ENCODE peak calls at places on chromosomes 4 and X, in four cellular contexts. R is SK-N-SH, V is HepG2, P is HCT116. Q is an unnamed sample.

GRCh38 chr4:65592089-65592488 is 78.2 kb downstream of the EPHA5 start:
- DNase-seq in R (no peak), V (no peak), P (no peak), Q (no peak)

GRCh38 chrX:147183161-147183560 is 368.6 kb upstream of the CXorf51A start:
- DNase-seq in R (no peak), V (peak), P (no peak), Q (no peak)

GRCh38 chrX:135295238-135295943 is 13.9 kb upstream of the ETDC start:
- DNase-seq in R (peak), V (no peak), P (no peak), Q (no peak)

GRCh38 chr4:153205028-153205648 is 895 bp downstream of the TRIM2 start:
- DNase-seq in R (no peak), V (peak), P (no peak), Q (no peak)

GRCh38 chrX:37817176-37817575 is 30.2 kb downstream of the DYNLT3 start:
- DNase-seq in R (no peak), V (no peak), P (no peak), Q (no peak)

GRCh38 chr4:154033921-154034320 is 245.0 kb upstream of the SFRP2 start:
- DNase-seq in R (no peak), V (no peak), P (no peak), Q (no peak)

GRCh38 chr4:8502836-8503585 is 62.4 kb downstream of the TRMT44 start:
- DNase-seq in R (no peak), V (peak), P (no peak), Q (no peak)

GRCh38 chr4:96459105-96459504 is 619.2 kb downstream of the PDHA2 start:
- DNase-seq in R (no peak), V (no peak), P (no peak), Q (no peak)

GRCh38 chr4:44914223-44914622 is 187.9 kb upstream of the GNPDA2 start:
- DNase-seq in R (no peak), V (no peak), P (no peak), Q (no peak)

GRCh38 chr4:139453041-139453370 is 915 bp upstream of the RAB33B start:
- DNase-seq in R (no peak), V (peak), P (no peak), Q (peak)

GRCh38 chrX:3651272-3651671 is 62.2 kb downstream of the PRKX start:
- DNase-seq in R (peak), V (no peak), P (peak), Q (peak)

GRCh38 chr4:23855912-23856605 is 33.8 kb downstream of the PPARGC1A start:
- DNase-seq in R (no peak), V (peak), P (no peak), Q (no peak)

GRCh38 chr4:129604632-129605031 is 508.7 kb downstream of the C4orf33 start:
- DNase-seq in R (no peak), V (no peak), P (no peak), Q (no peak)

GRCh38 chr4:157014621-157015591 is 43.3 kb upstream of the PDGFC start:
- DNase-seq in R (no peak), V (no peak), P (peak), Q (no peak)

GRCh38 chrX:53223955-53224859 is 800 bp downstream of the KDM5C start:
- DNase-seq in R (peak), V (peak), P (peak), Q (peak)

GRCh38 chrX:7993873-7994272 is 66.7 kb upstream of the PNPLA4 start:
- DNase-seq in R (no peak), V (peak), P (no peak), Q (no peak)

GRCh38 chr4:15506464-15506863 is 36.8 kb downstream of the CC2D2A start:
- DNase-seq in R (no peak), V (no peak), P (no peak), Q (no peak)

GRCh38 chrX:154351183-154352011 is 23.0 kb downstream of the FLNA start:
- DNase-seq in R (no peak), V (no peak), P (no peak), Q (no peak)

GRCh38 chrX:13345037-13345436 is 25.2 kb upstream of the ATXN3L start:
- DNase-seq in R (no peak), V (no peak), P (no peak), Q (no peak)

GRCh38 chr4:4488405-4489404 is 53.1 kb downstream of the STX18 start:
- DNase-seq in R (peak), V (peak), P (peak), Q (peak)

GRCh38 chrX:2965965-2966364 is 36.8 kb upstream of the ARSD start:
- DNase-seq in R (no peak), V (no peak), P (no peak), Q (no peak)

GRCh38 chr4:92636038-92636825 is 332.5 kb downstream of the GRID2 start:
- DNase-seq in R (no peak), V (no peak), P (no peak), Q (no peak)

GRCh38 chrX:31440546-31440945 is 368.7 kb upstream of the FTHL17 start:
- DNase-seq in R (no peak), V (no peak), P (no peak), Q (no peak)

GRCh38 chrX:22628275-22628674 is 355.6 kb downstream of the CBLL2 start:
- DNase-seq in R (no peak), V (no peak), P (no peak), Q (no peak)

GRCh38 chr4:159341486-159341885 is 238.6 kb downstream of the RAPGEF2 start:
- DNase-seq in R (no peak), V (peak), P (no peak), Q (no peak)

GRCh38 chrX:80334583-80334982 is 85.7 kb upstream of the TENT5D start:
- DNase-seq in R (no peak), V (no peak), P (no peak), Q (no peak)
- TF ChIP-seq ZBTB33 in R (no peak), V (no peak), P (no peak), Q (no peak)

DNA sequence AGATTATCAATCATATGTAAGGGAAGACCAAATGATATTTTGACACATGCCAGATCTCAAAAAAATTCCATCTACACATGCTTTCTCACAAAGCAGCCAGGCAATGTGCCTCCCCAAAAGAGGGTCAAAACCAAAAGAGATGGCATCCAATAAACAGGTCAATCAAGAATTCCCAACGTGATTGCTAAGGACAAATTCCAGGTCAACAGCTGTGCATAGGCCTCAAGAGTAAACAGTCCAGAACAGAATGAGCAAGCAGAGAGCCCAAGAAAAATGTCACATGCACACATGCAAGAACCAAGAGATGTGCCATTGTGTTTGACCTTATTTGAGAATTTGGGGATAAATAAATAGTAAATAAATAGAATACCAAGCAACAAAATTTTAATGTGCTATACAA is 136.7 kb downstream of the APBB2 start:
- DNase-seq in R (no peak), V (peak), P (no peak), Q (no peak)
- TF ChIP-seq ZBTB33 in R (no peak), V (no peak), P (no peak), Q (no peak)

GRCh38 chr4:112748352-112748900 is 111.5 kb downstream of the LARP7 start:
- DNase-seq in R (no peak), V (no peak), P (no peak), Q (no peak)
- TF ChIP-seq ZBTB33 in R (no peak), V (no peak), P (no peak), Q (no peak)

GRCh38 chrX:151697537-151697936 is 2.3 kb downstream of the PRRG3 start:
- DNase-seq in R (no peak), V (no peak), P (no peak), Q (no peak)

GRCh38 chrX:151694121-151694520 is 1.1 kb upstream of the PRRG3 start:
- DNase-seq in R (no peak), V (no peak), P (no peak), Q (no peak)

GRCh38 chrX:151692825-151693224 is 2.4 kb upstream of the PRRG3 start:
- DNase-seq in R (no peak), V (no peak), P (no peak), Q (no peak)

GRCh38 chrX:151695583-151695930 is 299 bp downstream of the PRRG3 start:
- DNase-seq in R (no peak), V (no peak), P (no peak), Q (no peak)

GRCh38 chrX:151694661-151695582 is at the start of gene PRRG3:
- DNase-seq in R (no peak), V (no peak), P (no peak), Q (no peak)
- TF ChIP-seq ZBTB33 in R (no peak), V (no peak), P (no peak), Q (no peak)

Q was measured in K562.